ENCODE peak calls at places on chromosomes 4 and X, in eight cellular contexts. B is stimulated activated naive CD4-positive, alpha-beta T cell treated with Interleukin-2 at 50 U/mL for 16 hours; V is midbrain; S is GM23248; E is EL; J is tibial nerve; G is fibroblast of the aortic adventitia; P is stimulated activated CD4-positive, alpha-beta T cell treated with anti-CD3 and anti-CD28 coated beads, Interleukin-15, amount 100 ng/mL, for 1 hour. A is an unnamed sample.

GRCh38 chrX:22800360-22800759 is 199.4 kb upstream of the DDX53 start:
- DNase-seq in B (no peak), V (no peak), S (peak; percentile 88), E (peak; percentile 86), J (no peak), G (peak; percentile 94), P (no peak), A (no peak)

GRCh38 chr4:143183513-143184216 is 1.1 kb upstream of the USP38 start:
- DNase-seq in B (no peak), V (no peak), S (peak; percentile 36), E (no peak), J (no peak), G (peak; percentile 5), P (no peak), A (no peak)

GRCh38 chrX:68947882-68948605 is 119.2 kb downstream of the EFNB1 start:
- DNase-seq in B (no peak), V (no peak), S (no peak), E (no peak), J (no peak), G (no peak), P (no peak), A (no peak)

GRCh38 chr4:82439088-82439487 is 8.7 kb downstream of the ENOPH1 start:
- DNase-seq in B (no peak), V (no peak), S (no peak), E (no peak), J (no peak), G (no peak), P (no peak), A (no peak)

GRCh38 chr4:166657261-166657660 is 577.0 kb downstream of the SPOCK3 start:
- DNase-seq in B (no peak), V (no peak), S (no peak), E (peak; percentile 38), J (no peak), G (peak; percentile 41), P (no peak), A (no peak)

GRCh38 chrX:54785901-54786300 is 12.2 kb downstream of the ITIH6 start:
- DNase-seq in B (no peak), V (no peak), S (peak; percentile 27), E (peak; percentile 8), J (no peak), G (peak; percentile 13), P (no peak), A (no peak)

GRCh38 chr4:165288639-165289428 is 38.6 kb upstream of the MSMO1 start:
- DNase-seq in B (no peak), V (no peak), S (peak; percentile 70), E (peak; percentile 65), J (no peak), G (peak; percentile 81), P (no peak), A (no peak)

GRCh38 chr4:18917689-18918088 is 896.1 kb upstream of the LCORL start:
- DNase-seq in B (no peak), V (no peak), S (no peak), E (peak; percentile 90), J (no peak), G (no peak), P (no peak), A (no peak)